ENCODE peak calls at places on chromosomes 5 and 9, in ten cellular contexts. One of them, this sample, is unnamed.

GRCh38 chr9:93258419-93258817 is 74.5 kb downstream of the WNK2 start:
- DNase-seq in sigmoid colon: peak; percentile 30
- DNase-seq in stomach: peak; percentile 17
- DNase-seq in spleen: peak; percentile 60
- DNase-seq in mammary epithelial cell: no peak
- DNase-seq in Peyer's patch: no peak
- DNase-seq in heart right ventricle: no peak
- DNase-seq in left ventricle myocardium inferior: no peak
- DNase-seq in heart left ventricle: no peak
- DNase-seq in mesendoderm: no peak
- DNase-seq in this sample: no peak

GRCh38 chr9:27037499-27037898 is 32.0 kb upstream of the LRRC19 start:
- DNase-seq in sigmoid colon: no peak
- DNase-seq in stomach: no peak
- DNase-seq in spleen: no peak
- DNase-seq in mammary epithelial cell: no peak
- DNase-seq in Peyer's patch: no peak
- DNase-seq in heart right ventricle: no peak
- DNase-seq in left ventricle myocardium inferior: no peak
- DNase-seq in heart left ventricle: no peak
- DNase-seq in mesendoderm: no peak
- DNase-seq in this sample: no peak

GRCh38 chr9:68416891-68417570 is 60.6 kb downstream of the PGM5 start:
- DNase-seq in sigmoid colon: no peak
- DNase-seq in stomach: no peak
- DNase-seq in spleen: no peak
- DNase-seq in mammary epithelial cell: peak; percentile 2
- DNase-seq in Peyer's patch: no peak
- DNase-seq in heart right ventricle: no peak
- DNase-seq in left ventricle myocardium inferior: no peak
- DNase-seq in heart left ventricle: no peak
- DNase-seq in mesendoderm: peak; percentile 77
- DNase-seq in this sample: no peak

GRCh38 chr9:93200989-93201339 is 17.0 kb downstream of the WNK2 start:
- DNase-seq in sigmoid colon: no peak
- DNase-seq in stomach: no peak
- DNase-seq in spleen: no peak
- DNase-seq in mammary epithelial cell: no peak
- DNase-seq in Peyer's patch: peak; percentile 45
- DNase-seq in heart right ventricle: no peak
- DNase-seq in left ventricle myocardium inferior: no peak
- DNase-seq in heart left ventricle: no peak
- DNase-seq in mesendoderm: peak; percentile 64
- DNase-seq in this sample: no peak

GRCh38 chr5:13783731-13784130 is 160.8 kb downstream of the DNAH5 start:
- DNase-seq in sigmoid colon: no peak
- DNase-seq in stomach: no peak
- DNase-seq in spleen: no peak
- DNase-seq in mammary epithelial cell: no peak
- DNase-seq in Peyer's patch: no peak
- DNase-seq in heart right ventricle: no peak
- DNase-seq in left ventricle myocardium inferior: no peak
- DNase-seq in heart left ventricle: no peak
- DNase-seq in mesendoderm: peak; percentile 36
- DNase-seq in this sample: no peak

GRCh38 chr9:91682806-91683205 is 259.2 kb upstream of the NFIL3 start:
- DNase-seq in sigmoid colon: no peak
- DNase-seq in stomach: no peak
- DNase-seq in spleen: no peak
- DNase-seq in mammary epithelial cell: peak; percentile 63
- DNase-seq in Peyer's patch: no peak
- DNase-seq in heart right ventricle: no peak
- DNase-seq in left ventricle myocardium inferior: no peak
- DNase-seq in heart left ventricle: no peak
- DNase-seq in mesendoderm: no peak
- DNase-seq in this sample: no peak

GRCh38 chr9:125428060-125428481 is 166.4 kb downstream of the GAPVD1 start:
- DNase-seq in sigmoid colon: no peak
- DNase-seq in stomach: peak; percentile 36
- DNase-seq in spleen: no peak
- DNase-seq in mammary epithelial cell: peak; percentile 11
- DNase-seq in Peyer's patch: no peak
- DNase-seq in heart right ventricle: peak; percentile 36
- DNase-seq in left ventricle myocardium inferior: no peak
- DNase-seq in heart left ventricle: no peak
- DNase-seq in mesendoderm: peak; percentile 56
- DNase-seq in this sample: no peak

GRCh38 chr5:124365491-124365890 is 380.9 kb downstream of the ZNF608 start:
- DNase-seq in sigmoid colon: no peak
- DNase-seq in stomach: no peak
- DNase-seq in spleen: no peak
- DNase-seq in mammary epithelial cell: no peak
- DNase-seq in Peyer's patch: no peak
- DNase-seq in heart right ventricle: no peak
- DNase-seq in left ventricle myocardium inferior: no peak
- DNase-seq in heart left ventricle: no peak
- DNase-seq in mesendoderm: no peak
- DNase-seq in this sample: no peak

GRCh38 chr5:52885614-52886013 is 97.9 kb downstream of the ITGA1 start:
- DNase-seq in sigmoid colon: no peak
- DNase-seq in stomach: no peak
- DNase-seq in spleen: no peak
- DNase-seq in mammary epithelial cell: no peak
- DNase-seq in Peyer's patch: no peak
- DNase-seq in heart right ventricle: no peak
- DNase-seq in left ventricle myocardium inferior: no peak
- DNase-seq in heart left ventricle: no peak
- DNase-seq in mesendoderm: no peak
- DNase-seq in this sample: no peak

GRCh38 chr9:94168203-94169000 is 84.1 kb downstream of the PTPDC1 start:
- DNase-seq in sigmoid colon: no peak
- DNase-seq in stomach: no peak
- DNase-seq in spleen: no peak
- DNase-seq in mammary epithelial cell: peak; percentile 59
- DNase-seq in Peyer's patch: no peak
- DNase-seq in heart right ventricle: no peak
- DNase-seq in left ventricle myocardium inferior: no peak
- DNase-seq in heart left ventricle: no peak
- DNase-seq in mesendoderm: no peak
- DNase-seq in this sample: no peak

GRCh38 chr5:1658665-1659064 is 134.9 kb upstream of the LPCAT1 start:
- DNase-seq in sigmoid colon: no peak
- DNase-seq in stomach: no peak
- DNase-seq in spleen: no peak
- DNase-seq in mammary epithelial cell: no peak
- DNase-seq in Peyer's patch: no peak
- DNase-seq in heart right ventricle: no peak
- DNase-seq in left ventricle myocardium inferior: no peak
- DNase-seq in heart left ventricle: no peak
- DNase-seq in mesendoderm: no peak
- DNase-seq in this sample: no peak

DNA sequence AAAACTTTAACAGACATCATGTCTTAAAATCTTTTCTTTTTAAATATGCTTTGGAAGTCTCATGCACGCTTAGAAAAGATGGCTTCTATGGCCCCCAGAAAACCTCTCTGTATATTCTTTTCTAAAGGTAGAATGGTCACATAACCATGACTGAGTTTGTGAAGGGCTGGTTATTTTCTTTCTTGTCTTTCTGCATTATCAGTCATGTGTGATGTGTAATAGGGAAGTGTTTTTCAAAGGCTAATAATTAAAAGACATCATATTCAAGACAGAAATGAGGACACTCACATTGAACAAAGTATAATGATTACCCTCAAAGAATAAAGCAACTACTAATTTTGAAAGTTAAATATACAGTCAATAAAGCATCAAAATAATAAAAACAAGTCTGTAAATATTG is 253.4 kb downstream of the TRPM3 start:
- DNase-seq in sigmoid colon: no peak
- DNase-seq in stomach: no peak
- DNase-seq in spleen: no peak
- DNase-seq in mammary epithelial cell: no peak
- DNase-seq in Peyer's patch: no peak
- DNase-seq in heart right ventricle: no peak
- DNase-seq in left ventricle myocardium inferior: no peak
- DNase-seq in heart left ventricle: no peak
- DNase-seq in mesendoderm: no peak
- DNase-seq in this sample: no peak
- H3K4me3 ChIP-seq in sigmoid colon: no peak overlapping the region
- H3K4me3 ChIP-seq in stomach: peak overlapping the region; percentile 51
- H3K4me3 ChIP-seq in spleen: peak overlapping the region; percentile 47
- H3K4me3 ChIP-seq in mammary epithelial cell: no peak overlapping the region
- H3K4me3 ChIP-seq in Peyer's patch: no peak overlapping the region
- H3K4me3 ChIP-seq in heart right ventricle: peak overlapping the region; percentile 53
- H3K4me3 ChIP-seq in left ventricle myocardium inferior: no peak overlapping the region
- H3K4me3 ChIP-seq in heart left ventricle: no peak overlapping the region
- H3K4me3 ChIP-seq in mesendoderm: no peak overlapping the region
- H3K4me3 ChIP-seq in this sample: no peak overlapping the region

GRCh38 chr5:141486091-141486490 is 1.3 kb downstream of the PCDHGC4 start:
- DNase-seq in sigmoid colon: no peak
- DNase-seq in stomach: no peak
- DNase-seq in spleen: no peak
- DNase-seq in mammary epithelial cell: no peak
- DNase-seq in Peyer's patch: no peak
- DNase-seq in heart right ventricle: no peak
- DNase-seq in left ventricle myocardium inferior: no peak
- DNase-seq in heart left ventricle: no peak
- DNase-seq in mesendoderm: no peak
- DNase-seq in this sample: no peak

GRCh38 chr5:141484499-141485304 is at the start of gene PCDHGC4:
- DNase-seq in sigmoid colon: no peak
- DNase-seq in stomach: no peak
- DNase-seq in spleen: no peak
- DNase-seq in mammary epithelial cell: no peak
- DNase-seq in Peyer's patch: no peak
- DNase-seq in heart right ventricle: no peak
- DNase-seq in left ventricle myocardium inferior: no peak
- DNase-seq in heart left ventricle: no peak
- DNase-seq in mesendoderm: peak; percentile 91
- DNase-seq in this sample: no peak

GRCh38 chr5:141485305-141486055 is 650 bp downstream of the PCDHGC4 start:
- DNase-seq in sigmoid colon: no peak
- DNase-seq in stomach: no peak
- DNase-seq in spleen: no peak
- DNase-seq in mammary epithelial cell: no peak
- DNase-seq in Peyer's patch: no peak
- DNase-seq in heart right ventricle: no peak
- DNase-seq in left ventricle myocardium inferior: no peak
- DNase-seq in heart left ventricle: no peak
- DNase-seq in mesendoderm: no peak
- DNase-seq in this sample: no peak

GRCh38 chr5:141487131-141487530 is 1.8 kb upstream of the PCDHGC5 start:
- DNase-seq in sigmoid colon: no peak
- DNase-seq in stomach: no peak
- DNase-seq in spleen: no peak
- DNase-seq in mammary epithelial cell: no peak
- DNase-seq in Peyer's patch: no peak
- DNase-seq in heart right ventricle: no peak
- DNase-seq in left ventricle myocardium inferior: no peak
- DNase-seq in heart left ventricle: no peak
- DNase-seq in mesendoderm: no peak
- DNase-seq in this sample: no peak

DNA sequence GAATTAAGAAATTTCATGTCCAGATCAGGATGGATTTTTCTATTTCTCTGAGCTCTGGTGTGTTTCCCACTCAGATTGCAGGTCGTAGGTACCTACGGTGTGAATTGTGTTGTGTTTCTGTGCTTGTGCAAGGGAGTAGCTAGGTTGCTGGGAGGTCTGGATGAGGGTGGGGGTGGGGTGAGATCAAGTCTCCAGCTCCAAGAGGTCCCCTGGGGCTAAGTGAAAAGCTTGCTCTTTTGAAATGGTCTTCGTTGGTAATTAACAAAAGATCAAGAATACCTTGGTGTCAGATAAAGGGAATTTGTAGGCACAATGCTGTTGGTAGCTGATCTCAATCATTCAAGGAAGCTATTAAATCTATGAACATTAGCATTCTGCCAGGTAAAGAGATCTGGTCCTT is 988 bp upstream of the PCDHGC4 start:
- DNase-seq in sigmoid colon: no peak
- DNase-seq in stomach: no peak
- DNase-seq in spleen: no peak
- DNase-seq in mammary epithelial cell: no peak
- DNase-seq in Peyer's patch: no peak
- DNase-seq in heart right ventricle: no peak
- DNase-seq in left ventricle myocardium inferior: no peak
- DNase-seq in heart left ventricle: no peak
- DNase-seq in mesendoderm: peak; percentile 78
- DNase-seq in this sample: no peak
- H3K4me3 ChIP-seq in sigmoid colon: no peak overlapping the region
- H3K4me3 ChIP-seq in stomach: no peak overlapping the region
- H3K4me3 ChIP-seq in spleen: no peak overlapping the region
- H3K4me3 ChIP-seq in mammary epithelial cell: no peak overlapping the region
- H3K4me3 ChIP-seq in Peyer's patch: no peak overlapping the region
- H3K4me3 ChIP-seq in heart right ventricle: peak overlapping the region; percentile 48
- H3K4me3 ChIP-seq in left ventricle myocardium inferior: peak overlapping the region; percentile 60
- H3K4me3 ChIP-seq in heart left ventricle: no peak overlapping the region
- H3K4me3 ChIP-seq in mesendoderm: no peak overlapping the region
- H3K4me3 ChIP-seq in this sample: no peak overlapping the region

DNA sequence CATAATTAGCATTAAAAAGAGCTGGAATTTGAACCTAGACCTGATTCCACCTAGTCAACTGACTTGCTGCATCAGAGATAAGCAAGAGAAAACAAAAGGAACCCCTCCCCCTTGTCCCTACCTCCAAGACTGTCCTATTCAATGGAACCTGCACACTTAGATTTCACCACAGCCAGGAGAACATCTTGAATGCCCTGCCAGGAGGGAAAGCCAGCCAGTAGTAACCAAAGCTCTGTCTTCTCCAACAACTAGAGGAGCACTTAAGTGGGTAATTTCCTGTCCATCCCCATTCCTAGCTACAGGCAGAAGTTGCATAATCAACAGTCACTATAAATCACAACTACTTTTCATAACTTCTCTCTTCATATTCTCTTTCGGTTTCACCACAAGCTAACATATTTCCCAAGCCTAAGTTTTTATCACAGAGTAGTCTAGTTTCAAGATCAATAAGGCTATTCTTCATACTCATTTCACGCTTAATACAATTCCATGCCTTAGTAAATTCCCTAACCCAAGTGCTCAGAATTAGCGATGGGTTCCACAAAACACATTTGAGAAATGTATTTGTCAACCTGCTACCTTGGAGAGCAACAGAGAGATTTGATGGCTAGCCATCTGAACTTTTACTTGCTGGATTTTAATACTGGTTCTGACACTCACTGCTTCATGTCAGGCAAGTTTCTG is 2.2 kb downstream of the DENND1A start:
- DNase-seq in sigmoid colon: no peak
- DNase-seq in stomach: no peak
- DNase-seq in spleen: no peak
- DNase-seq in mammary epithelial cell: no peak
- DNase-seq in Peyer's patch: no peak
- DNase-seq in heart right ventricle: no peak
- DNase-seq in left ventricle myocardium inferior: no peak
- DNase-seq in heart left ventricle: no peak
- DNase-seq in mesendoderm: no peak
- DNase-seq in this sample: no peak
- H3K4me3 ChIP-seq in sigmoid colon: peak overlapping the region; percentile 79
- H3K4me3 ChIP-seq in stomach: peak overlapping the region; percentile 81
- H3K4me3 ChIP-seq in spleen: peak overlapping the region; percentile 84
- H3K4me3 ChIP-seq in mammary epithelial cell: no peak overlapping the region
- H3K4me3 ChIP-seq in Peyer's patch: no peak overlapping the region
- H3K4me3 ChIP-seq in heart right ventricle: peak overlapping the region; percentile 6
- H3K4me3 ChIP-seq in left ventricle myocardium inferior: peak overlapping the region; percentile 81
- H3K4me3 ChIP-seq in heart left ventricle: no peak overlapping the region
- H3K4me3 ChIP-seq in mesendoderm: no peak overlapping the region
- H3K4me3 ChIP-seq in this sample: no peak overlapping the region

GRCh38 chr9:131410051-131410491 is 16.2 kb downstream of the PRRC2B start:
- DNase-seq in sigmoid colon: no peak
- DNase-seq in stomach: no peak
- DNase-seq in spleen: no peak
- DNase-seq in mammary epithelial cell: peak; percentile 66
- DNase-seq in Peyer's patch: no peak
- DNase-seq in heart right ventricle: no peak
- DNase-seq in left ventricle myocardium inferior: no peak
- DNase-seq in heart left ventricle: no peak
- DNase-seq in mesendoderm: no peak
- DNase-seq in this sample: no peak
- H3K4me3 ChIP-seq in sigmoid colon: no peak overlapping the region
- H3K4me3 ChIP-seq in stomach: no peak overlapping the region
- H3K4me3 ChIP-seq in spleen: peak overlapping the region; percentile 36
- H3K4me3 ChIP-seq in mammary epithelial cell: no peak overlapping the region
- H3K4me3 ChIP-seq in Peyer's patch: no peak overlapping the region
- H3K4me3 ChIP-seq in heart right ventricle: no peak overlapping the region
- H3K4me3 ChIP-seq in left ventricle myocardium inferior: no peak overlapping the region
- H3K4me3 ChIP-seq in heart left ventricle: no peak overlapping the region
- H3K4me3 ChIP-seq in mesendoderm: no peak overlapping the region
- H3K4me3 ChIP-seq in this sample: peak overlapping the region; percentile 17